ENCODE peak calls at places on chromosomes 11 and 22, in six cellular contexts. K is sigmoid colon, S is HepG2, O is right lobe of liver, E is heart left ventricle, N is Peyer's patch. F is an unnamed sample. For H3K4me1, the result is how much of the 10 kb centered on the place peaks cover.

GRCh38 chr11:26333906-26334305 is 2.0 kb downstream of the ANO3 start:
- DNase-seq in S (no peak), N (no peak), K (no peak), E (no peak), O (no peak), F (no peak)

GRCh38 chr11:120540744-120541143 is 29.2 kb downstream of the GRIK4 start:
- DNase-seq in E (no peak), S (peak), K (no peak), O (no peak), N (no peak), F (no peak)

GRCh38 chr11:92168936-92169335 is 55.7 kb upstream of the FAT3 start:
- DNase-seq in K (no peak), O (no peak), E (no peak), N (no peak), S (no peak), F (no peak)

GRCh38 chr11:126008956-126009355 is 53.7 kb downstream of the CDON start:
- DNase-seq in O (no peak), N (no peak), E (no peak), K (no peak), S (no peak), F (no peak)

GRCh38 chr11:70109006-70109405 is 30.9 kb downstream of the ANO1 start:
- DNase-seq in O (no peak), N (no peak), S (no peak), K (no peak), E (no peak), F (no peak)

GRCh38 chr22:26853071-26853470 is 195.7 kb downstream of the MIAT start:
- DNase-seq in O (no peak), K (no peak), N (no peak), S (no peak), E (no peak), F (no peak)

GRCh38 chr22:46086577-46087335 is 63.6 kb upstream of the PPARA start:
- DNase-seq in N (no peak), S (no peak), K (peak), O (peak), E (peak), F (no peak)

GRCh38 chr11:20058749-20059458 is 101.4 kb downstream of the DBX1 start:
- DNase-seq in S (no peak), N (no peak), K (no peak), E (no peak), O (no peak), F (no peak)

GRCh38 chr22:22040472-22040871 is 57.9 kb upstream of the TOP3B start:
- DNase-seq in E (no peak), K (no peak), N (no peak), O (no peak), S (no peak), F (no peak)

GRCh38 chr11:6365659-6366058 is 24.6 kb upstream of the SMPD1 start:
- DNase-seq in O (peak), S (peak), E (no peak), K (no peak), N (no peak), F (no peak)

GRCh38 chr22:27487600-27488450 is 313.7 kb downstream of the MN1 start:
- DNase-seq in N (no peak), E (no peak), S (peak), O (no peak), K (no peak), F (no peak)

GRCh38 chr11:108278954-108279353 is 56.1 kb downstream of the ATM start:
- DNase-seq in N (no peak), K (no peak), S (no peak), E (no peak), O (no peak), F (no peak)

GRCh38 chr11:92667446-92668165 is 301.8 kb upstream of the MTNR1B start:
- DNase-seq in E (no peak), S (no peak), N (no peak), K (no peak), O (no peak), F (no peak)

GRCh38 chr11:6703247-6704063 is 20.3 kb upstream of the MRPL17 start:
- DNase-seq in E (no peak), O (peak), K (no peak), N (peak), S (peak), F (no peak)

GRCh38 chr22:36052505-36052941 is 23.9 kb upstream of the RBFOX2 start:
- DNase-seq in N (no peak), S (no peak), O (no peak), K (no peak), E (no peak), F (no peak)

GRCh38 chr22:50216684-50217520 is 16.1 kb downstream of the SELENOO start:
- DNase-seq in S (no peak), K (peak), N (no peak), E (no peak), O (no peak), F (no peak)

GRCh38 chr11:63639195-63639832 is 25.1 kb upstream of the PLAAT3 start:
- DNase-seq in E (no peak), N (no peak), S (no peak), K (no peak), O (no peak), F (no peak)

GRCh38 chr11:120539681-120540369 is 28.3 kb downstream of the GRIK4 start:
- DNase-seq in S (no peak), K (no peak), E (no peak), O (no peak), N (no peak), F (no peak)

GRCh38 chr11:2529636-2530035 is 84.8 kb downstream of the KCNQ1 start:
- DNase-seq in E (no peak), S (no peak), O (no peak), N (peak), K (peak), F (no peak)
- H3K4me1 ChIP-seq in E (under half), S (under half), O (under half), N (under half), K (under half), F (under half)

GRCh38 chr11:2204361-2205213 is 33.0 kb upstream of the TH start:
- DNase-seq in E (peak), O (no peak), S (peak), K (peak), N (peak), F (no peak)
- H3K27ac ChIP-seq in E (no peak), O (no peak), S (peak), K (no peak), N (peak), F (no peak)

DNA sequence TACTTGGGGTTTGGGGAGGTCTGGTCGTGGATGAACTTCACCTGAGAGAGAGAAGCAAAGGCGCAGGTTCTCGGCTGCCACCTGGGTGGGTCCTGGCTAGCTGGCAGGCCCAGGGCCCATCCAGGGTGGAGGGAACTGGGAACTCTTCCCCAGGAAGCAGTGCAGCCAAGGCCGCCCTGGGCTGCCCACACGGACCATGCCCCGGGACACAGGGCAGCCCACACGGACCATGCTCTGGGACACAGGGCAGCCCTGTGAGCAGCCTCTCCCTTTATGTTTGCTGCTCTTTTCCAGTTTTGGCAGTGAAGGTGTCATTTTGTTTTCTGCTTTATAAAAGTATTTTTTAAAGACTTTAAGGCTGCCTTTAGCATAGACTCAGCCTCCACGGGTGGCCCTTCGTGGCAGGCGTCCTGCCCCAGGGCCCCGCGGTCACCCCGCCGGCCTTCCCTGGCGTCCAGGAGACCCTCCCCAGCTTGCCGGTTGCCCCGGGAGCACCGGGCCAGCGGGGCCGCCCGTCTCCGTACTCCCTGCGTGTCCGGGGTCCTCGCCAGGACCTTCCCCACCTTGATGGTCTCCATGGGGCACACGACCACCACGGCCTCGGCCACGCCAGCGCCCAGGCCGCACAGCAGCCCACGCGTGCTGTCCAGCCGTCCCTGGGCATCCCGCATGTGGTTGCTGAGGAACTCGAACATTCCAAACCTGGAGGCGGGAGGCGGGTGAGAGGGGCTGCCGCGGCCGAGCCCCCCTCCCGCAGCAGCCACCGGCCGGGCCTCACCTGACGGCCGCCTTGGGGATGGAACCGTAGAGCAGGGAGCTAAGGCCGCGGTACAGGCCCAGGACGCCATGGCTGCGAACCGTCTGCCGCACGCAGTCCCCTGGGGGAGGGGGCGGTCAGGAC is 1.1 kb downstream of the SLC25A1 start:
- DNase-seq in S (no peak), E (no peak), N (no peak), O (peak), K (peak), F (no peak)
- TF ChIP-seq POLR2A in S (peak), E (no peak), N (no peak), O (no peak), K (no peak), F (no peak)

DNA sequence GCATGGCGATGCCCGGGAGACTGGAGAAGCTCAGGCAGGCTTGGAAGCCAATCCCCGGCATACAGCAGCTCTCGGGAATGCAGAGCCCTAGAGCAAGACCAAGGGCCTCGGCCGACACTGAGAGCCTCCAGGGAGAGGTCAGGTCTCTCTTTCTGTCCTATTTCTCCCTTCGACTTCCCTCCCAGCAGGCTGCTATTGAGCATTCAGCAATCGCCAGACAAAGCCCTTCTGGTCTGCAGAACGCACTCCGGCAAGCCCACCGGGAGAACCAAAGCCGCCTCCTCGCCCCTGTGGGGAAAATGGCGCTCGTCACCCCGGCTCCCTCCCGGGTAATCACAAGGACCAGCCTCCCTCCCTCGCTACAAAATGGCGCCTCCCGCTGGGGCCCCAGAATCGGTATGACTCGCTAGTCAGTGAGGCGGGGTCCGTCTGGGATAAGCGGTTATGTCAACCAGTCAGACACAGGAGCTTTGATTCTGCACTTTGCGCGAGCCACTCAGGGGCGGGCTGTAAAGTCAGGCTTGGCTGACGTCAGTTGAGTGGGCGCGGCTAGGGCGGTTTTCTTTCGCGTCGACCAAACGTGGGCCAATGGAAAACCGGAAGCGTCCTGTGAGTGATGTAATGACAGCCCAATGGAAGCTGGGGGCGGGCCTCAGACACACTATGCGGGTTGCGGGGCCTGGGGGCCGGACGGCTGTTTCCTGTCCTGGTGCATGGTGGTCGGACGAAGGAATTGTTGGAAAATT is at the start of gene ZNF143:
- DNase-seq in O (peak), E (peak), S (peak), K (peak), N (peak), F (peak)
- H3K4me1 ChIP-seq in O (under half), E (under half), S (under half), K (under half), N (under half), F (under half)

DNA sequence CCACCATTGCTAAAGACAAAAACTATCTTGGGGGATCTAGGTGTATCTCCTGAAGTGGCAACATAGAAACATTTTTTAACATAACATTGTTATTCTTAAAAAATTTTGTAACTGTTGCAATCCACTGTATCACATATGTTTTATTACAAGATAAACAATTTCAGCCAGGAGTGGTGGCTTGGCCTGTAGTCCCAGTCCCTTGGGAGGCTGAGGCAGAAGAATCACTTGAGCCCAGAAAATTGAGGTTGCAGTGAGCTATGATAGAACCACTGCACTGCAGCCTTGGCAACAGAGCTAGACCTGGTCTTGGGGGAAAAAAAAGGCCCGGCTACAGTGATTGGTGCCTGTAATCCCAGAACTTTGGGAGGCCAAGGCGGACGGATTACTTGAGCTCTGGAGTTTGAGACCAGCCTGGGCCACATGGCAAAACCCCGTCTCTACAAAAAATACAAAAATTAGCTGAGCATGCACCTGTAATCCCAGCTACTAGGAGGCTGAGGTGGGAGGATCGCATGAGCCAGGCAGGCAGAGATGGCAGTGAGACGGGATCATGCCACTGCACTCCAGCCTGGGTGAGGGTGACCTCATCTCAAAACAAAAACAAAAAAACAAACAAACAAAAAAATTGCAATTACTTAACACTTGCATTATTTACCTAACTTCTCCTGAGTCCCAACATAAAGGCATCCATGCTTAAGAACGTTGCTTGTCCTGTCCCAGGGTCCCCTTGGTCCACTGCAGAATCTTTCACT is 1.5 kb upstream of the DEPDC5 start:
- DNase-seq in O (no peak), N (no peak), S (no peak), K (no peak), E (no peak), F (peak)
- H3K27ac ChIP-seq in O (peak), N (peak), S (peak), K (peak), E (peak), F (peak)

DNA sequence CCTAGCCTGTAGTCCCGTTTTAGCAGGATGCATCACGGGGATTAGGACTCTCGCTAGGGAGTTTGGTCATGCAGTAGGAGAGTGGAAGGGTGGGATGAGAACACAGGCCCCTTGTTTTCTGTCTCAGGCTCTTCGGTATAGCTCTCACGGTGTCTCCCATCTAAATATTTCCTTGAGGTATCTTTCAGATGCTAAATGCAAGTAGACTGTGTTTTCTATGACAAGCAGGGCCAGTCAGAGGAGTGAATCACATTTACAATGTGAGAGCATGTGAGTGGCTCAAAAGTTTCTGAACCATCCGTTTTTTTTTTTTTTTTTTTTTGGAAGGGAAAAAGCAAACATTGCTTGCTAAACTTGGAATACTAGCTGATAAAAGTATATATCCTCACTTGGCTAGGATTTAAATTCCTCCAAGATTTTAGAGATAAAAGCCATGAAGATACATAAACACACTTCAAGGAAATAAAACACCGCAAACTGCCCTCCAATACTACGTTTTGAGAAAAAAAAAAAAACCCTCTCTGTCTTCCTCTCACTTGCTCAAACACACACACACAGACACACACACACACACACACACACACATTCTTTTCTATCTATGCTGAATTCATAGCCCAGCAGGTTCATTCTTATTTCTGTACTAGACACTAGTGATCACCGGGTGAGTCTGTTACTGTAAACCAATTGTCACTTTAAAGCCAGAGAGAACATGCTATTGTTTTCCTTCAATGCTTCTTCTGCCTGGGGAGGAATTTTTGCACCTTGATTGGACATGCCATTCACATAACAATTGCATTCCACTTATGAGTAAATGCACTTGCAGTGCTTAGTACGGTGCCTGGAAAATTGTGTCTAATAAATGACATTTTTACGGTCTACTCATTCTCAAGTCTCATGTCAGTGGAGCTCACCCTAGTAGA is 224.6 kb upstream of the CCDC90B start:
- DNase-seq in O (no peak), K (no peak), N (no peak), S (no peak), E (no peak), F (no peak)
- TF ChIP-seq POLR2A in O (no peak), K (no peak), N (no peak), S (no peak), E (no peak), F (no peak)

GRCh38 chr11:68896171-68896959 is 7.3 kb downstream of the MRPL21 start:
- DNase-seq in E (no peak), K (no peak), N (no peak), S (no peak), O (no peak), F (no peak)

GRCh38 chr11:68892576-68892975 is 11.1 kb downstream of the MRPL21 start:
- DNase-seq in O (no peak), E (no peak), K (no peak), S (no peak), N (no peak), F (no peak)

GRCh38 chr11:68900835-68901381 is 2.7 kb downstream of the MRPL21 start:
- DNase-seq in K (peak), E (no peak), N (no peak), O (no peak), S (no peak), F (no peak)

GRCh38 chr11:68893282-68893681 is 10.3 kb downstream of the MRPL21 start:
- DNase-seq in S (no peak), K (no peak), N (no peak), E (no peak), O (no peak), F (no peak)

DNA sequence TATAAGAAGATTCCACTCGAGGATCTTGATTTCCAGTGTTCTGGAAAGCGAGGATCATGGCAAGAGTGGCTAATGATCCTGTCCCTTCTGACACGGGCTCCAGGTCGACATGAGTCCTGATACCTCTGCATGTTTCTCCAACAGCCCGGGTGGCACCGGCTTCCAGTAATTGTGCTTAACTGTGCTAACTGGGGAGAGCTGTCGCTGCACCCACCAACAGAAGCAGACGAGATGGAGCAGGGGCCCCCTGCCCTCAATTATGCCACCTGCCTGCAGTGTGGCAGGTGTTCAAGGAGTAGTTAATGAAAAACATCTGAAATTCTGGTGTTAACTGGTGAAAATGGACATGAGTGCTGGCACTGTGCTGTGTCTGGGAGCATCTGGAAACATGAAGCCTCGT is 6.2 kb downstream of the MRPL21 start:
- DNase-seq in K (no peak), E (no peak), N (no peak), O (no peak), S (no peak), F (no peak)
- H3K4me1 ChIP-seq in K (under half), E (under half), N (under half), O (under half), S (under half), F (under half)

GRCh38 chr11:123425367-123425766 is 4.7 kb upstream of the GRAMD1B start:
- DNase-seq in O (no peak), K (no peak), N (no peak), E (no peak), S (no peak), F (no peak)

GRCh38 chr11:123419720-123420466 is 10.2 kb upstream of the GRAMD1B start:
- DNase-seq in N (peak), O (no peak), S (no peak), K (no peak), E (no peak), F (no peak)

GRCh38 chr11:123426766-123427165 is 3.3 kb upstream of the GRAMD1B start:
- DNase-seq in O (no peak), K (no peak), N (no peak), E (no peak), S (no peak), F (no peak)

DNA sequence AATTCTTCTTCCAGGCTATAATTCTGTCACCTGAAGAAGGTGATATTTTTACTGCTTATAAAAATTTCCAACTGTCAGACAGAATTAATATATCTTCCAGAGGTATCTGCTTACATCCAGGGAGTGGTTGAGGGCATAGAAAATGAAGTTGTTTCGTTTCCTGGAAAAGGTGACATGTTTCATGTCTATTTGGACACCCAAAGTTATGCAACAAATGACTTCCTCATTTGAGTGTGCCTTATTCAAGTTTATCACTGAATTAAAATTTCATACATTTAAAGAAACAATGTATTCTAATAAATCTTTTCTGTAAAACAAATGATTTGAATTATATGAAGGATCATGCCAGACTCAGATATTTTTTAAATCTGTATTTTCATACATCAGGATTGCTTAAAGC is 8.5 kb upstream of the GRAMD1B start:
- DNase-seq in E (no peak), O (no peak), S (no peak), N (no peak), K (no peak), F (no peak)
- H3K27ac ChIP-seq in E (no peak), O (no peak), S (no peak), N (no peak), K (no peak), F (no peak)

F was measured in ovary.